ENCODE peak calls at places on chromosomes 5 and 9, in ten cellular contexts. Z is choroid plexus epithelial cell; I is COR-L47; F is NCI-H1092 treated with DMSO at 0.1 percent for 48 hours; G is stimulated activated CD4-positive, alpha-beta T cell treated with anti-CD3 and anti-CD28 coated beads, TNF-alpha, amount 100 ng/mL, for 48 hours; O is uterus; K is Daoy; Y is spleen; Q is NK-92 treated with Interleukin-12 subunit alpha and Interleukin-12 subunit beta, amount 100 ng/mL, for 24 hours; V is EL. R is an unnamed sample.

GRCh38 chr5:135016926-135017325 is 17.1 kb downstream of the PITX1 start:
- DNase-seq in Z (no peak), I (no peak), F (no peak), G (no peak), O (no peak), K (no peak), Y (peak), Q (no peak), V (no peak), R (no peak)

GRCh38 chr5:115170128-115170923 is 618 bp upstream of the TRIM36 start:
- DNase-seq in Z (peak), I (peak), F (peak), G (no peak), O (no peak), K (no peak), Y (peak), Q (no peak), V (no peak), R (no peak)

GRCh38 chr9:135988493-135988892 is 27.3 kb upstream of the UBAC1 start:
- DNase-seq in Z (no peak), I (no peak), F (no peak), G (no peak), O (no peak), K (no peak), Y (no peak), Q (no peak), V (no peak), R (no peak)

GRCh38 chr9:136484153-136485048 is 1.6 kb upstream of the SEC16A start:
- DNase-seq in Z (no peak), I (peak), F (no peak), G (no peak), O (peak), K (peak), Y (peak), Q (no peak), V (peak), R (no peak)

GRCh38 chr9:91678807-91679206 is 255.2 kb upstream of the NFIL3 start:
- DNase-seq in Z (no peak), I (no peak), F (no peak), G (no peak), O (no peak), K (no peak), Y (no peak), Q (no peak), V (no peak), R (no peak)

GRCh38 chr9:109518621-109519335 is 20.7 kb upstream of the PTPN3 start:
- DNase-seq in Z (no peak), I (no peak), F (no peak), G (no peak), O (no peak), K (no peak), Y (no peak), Q (no peak), V (no peak), R (no peak)

GRCh38 chr9:129310666-129311350 is 132.7 kb upstream of the IER5L start:
- DNase-seq in Z (peak), I (no peak), F (no peak), G (no peak), O (no peak), K (no peak), Y (peak), Q (no peak), V (no peak), R (no peak)

GRCh38 chr9:88418715-88419540 is 30.7 kb downstream of the SPIN1 start:
- DNase-seq in Z (no peak), I (no peak), F (no peak), G (peak), O (no peak), K (peak), Y (no peak), Q (no peak), V (peak), R (no peak)

GRCh38 chr5:135214897-135215616 is 181.0 kb upstream of the PITX1 start:
- DNase-seq in Z (peak), I (no peak), F (no peak), G (no peak), O (no peak), K (no peak), Y (no peak), Q (no peak), V (no peak), R (no peak)

GRCh38 chr9:23322392-23322791 is 503.6 kb downstream of the ELAVL2 start:
- DNase-seq in Z (no peak), I (no peak), F (no peak), G (no peak), O (no peak), K (no peak), Y (no peak), Q (no peak), V (no peak), R (no peak)

GRCh38 chr5:59360130-59360555 is 533.4 kb downstream of the PDE4D start:
- DNase-seq in Z (peak), I (no peak), F (no peak), G (no peak), O (no peak), K (no peak), Y (no peak), Q (no peak), V (no peak), R (no peak)